ENCODE peak calls at places on chromosome 19, in seven cellular contexts. M is K562, I is H1, N is SK-N-SH, T is GM12878, L is HepG2, E is HCT116. Z is an unnamed sample.

GRCh38 chr19:29717051-29717450 is 2.0 kb upstream of the C19orf12 start:
- DNase-seq in M (no peak), I (no peak), N (no peak), T (no peak), L (no peak), E (no peak), Z (no peak)

GRCh38 chr19:6018786-6019185 is 40.8 kb upstream of the RANBP3 start:
- DNase-seq in M (peak; percentile 69), I (peak; percentile 25), N (peak; percentile 56), T (no peak), L (no peak), E (no peak), Z (no peak)

GRCh38 chr19:5585461-5586299 is 17.9 kb upstream of the TINCR start:
- DNase-seq in M (peak; percentile 84), I (no peak), N (peak; percentile 52), T (no peak), L (no peak), E (no peak), Z (no peak)

GRCh38 chr19:54137114-54137912 is at the start of gene CNOT3:
- DNase-seq in M (peak; percentile 94), I (peak; percentile 100), N (peak; percentile 96), T (peak; percentile 100), L (peak; percentile 100), E (peak; percentile 100), Z (peak; percentile 98)

GRCh38 chr19:6359517-6359916 is 1.8 kb upstream of the CLPP start:
- DNase-seq in M (no peak), I (no peak), N (no peak), T (no peak), L (no peak), E (no peak), Z (no peak)

GRCh38 chr19:5953034-5953589 is 24.8 kb downstream of the RANBP3 start:
- DNase-seq in M (no peak), I (no peak), N (no peak), T (no peak), L (no peak), E (no peak), Z (no peak)

GRCh38 chr19:33175886-33176669 is 18.1 kb upstream of the LRP3 start:
- DNase-seq in M (no peak), I (no peak), N (peak; percentile 75), T (no peak), L (peak; percentile 61), E (no peak), Z (peak; percentile 24)

GRCh38 chr19:58386166-58386575 is 898 bp upstream of the RPS5 start:
- DNase-seq in M (no peak), I (no peak), N (no peak), T (no peak), L (no peak), E (no peak), Z (no peak)

GRCh38 chr19:7492142-7493055 is 3.6 kb upstream of the PEX11G start:
- DNase-seq in M (no peak), I (no peak), N (no peak), T (no peak), L (no peak), E (no peak), Z (no peak)

GRCh38 chr19:56015756-56016155 is 29.2 kb downstream of the NLRP5 start:
- DNase-seq in M (peak; percentile 27), I (no peak), N (no peak), T (no peak), L (peak; percentile 16), E (no peak), Z (peak; percentile 64)

GRCh38 chr19:33194527-33194883 is 375 bp downstream of the LRP3 start:
- DNase-seq in M (no peak), I (no peak), N (no peak), T (no peak), L (no peak), E (no peak), Z (no peak)

GRCh38 chr19:16106121-16106520 is 5.6 kb upstream of the RAB8A start:
- DNase-seq in M (no peak), I (no peak), N (no peak), T (no peak), L (no peak), E (no peak), Z (no peak)

GRCh38 chr19:41376241-41376997 is at the start of gene TMEM91:
- DNase-seq in M (peak; percentile 37), I (no peak), N (peak; percentile 75), T (no peak), L (no peak), E (no peak), Z (peak; percentile 61)

GRCh38 chr19:33197591-33198000 is 3.5 kb downstream of the LRP3 start:
- DNase-seq in M (no peak), I (no peak), N (peak; percentile 6), T (no peak), L (peak; percentile 64), E (no peak), Z (no peak)

GRCh38 chr19:16394681-16395375 is 70.2 kb downstream of the KLF2 start:
- DNase-seq in M (no peak), I (no peak), N (no peak), T (no peak), L (no peak), E (no peak), Z (no peak)

GRCh38 chr19:16062789-16063188 is 13.5 kb upstream of the TPM4 start:
- DNase-seq in M (peak; percentile 75), I (no peak), N (peak; percentile 73), T (no peak), L (no peak), E (no peak), Z (peak; percentile 54)

GRCh38 chr19:14366529-14366928 is 14.7 kb upstream of the ADGRE5 start:
- DNase-seq in M (peak; percentile 84), I (peak; percentile 46), N (peak; percentile 51), T (peak; percentile 98), L (peak; percentile 69), E (peak; percentile 92), Z (peak; percentile 96)

GRCh38 chr19:35642798-35643254 is 1.3 kb downstream of the ETV2 start:
- DNase-seq in M (no peak), I (no peak), N (no peak), T (no peak), L (no peak), E (no peak), Z (no peak)

GRCh38 chr19:35644206-35644986 is 2.9 kb downstream of the ETV2 start:
- DNase-seq in M (peak; percentile 91), I (peak; percentile 88), N (peak; percentile 93), T (peak; percentile 74), L (peak; percentile 90), E (peak; percentile 93), Z (peak; percentile 96)

GRCh38 chr19:35642312-35642711 is 767 bp downstream of the ETV2 start:
- DNase-seq in M (no peak), I (no peak), N (no peak), T (no peak), L (no peak), E (no peak), Z (no peak)

GRCh38 chr19:35644987-35645679 is 3.0 kb upstream of the COX6B1 start:
- DNase-seq in M (peak; percentile 84), I (peak; percentile 61), N (peak; percentile 75), T (no peak), L (peak; percentile 53), E (peak; percentile 56), Z (peak; percentile 46)

GRCh38 chr19:35643255-35644205 is 2.0 kb downstream of the ETV2 start:
- DNase-seq in M (peak; percentile 81), I (no peak), N (peak; percentile 96), T (peak; percentile 59), L (peak; percentile 77), E (peak; percentile 75), Z (peak; percentile 81)
- TF ChIP-seq JUND in M (peak; percentile 99), I (peak; percentile 97), N (no peak), T (peak; percentile 99), L (peak; percentile 43), E (no peak), Z (no peak)

GRCh38 chr19:48938256-48938655 is 4.8 kb downstream of the DHDH start:
- DNase-seq in M (no peak), I (no peak), N (no peak), T (no peak), L (no peak), E (no peak), Z (no peak)

GRCh38 chr19:48935864-48936263 is 2.4 kb downstream of the DHDH start:
- DNase-seq in M (peak; percentile 48), I (no peak), N (no peak), T (no peak), L (no peak), E (no peak), Z (no peak)

GRCh38 chr19:48933382-48933932 is at the start of gene DHDH:
- DNase-seq in M (peak; percentile 96), I (peak; percentile 92), N (peak; percentile 87), T (peak; percentile 26), L (peak; percentile 74), E (peak; percentile 92), Z (peak; percentile 69)

GRCh38 chr19:48934837-48935236 is 1.3 kb downstream of the DHDH start:
- DNase-seq in M (no peak), I (no peak), N (no peak), T (no peak), L (peak; percentile 29), E (no peak), Z (no peak)
- TF ChIP-seq JUND in M (no peak), I (no peak), N (no peak), T (no peak), L (no peak), E (no peak), Z (no peak)

GRCh38 chr19:1855040-1855827 is 7.0 kb upstream of the REXO1 start:
- DNase-seq in M (peak; percentile 87), I (peak; percentile 71), N (peak; percentile 99), T (peak; percentile 59), L (no peak), E (peak; percentile 64), Z (peak; percentile 92)

GRCh38 chr19:1853295-1854031 is 5.2 kb upstream of the REXO1 start:
- DNase-seq in M (peak; percentile 61), I (no peak), N (peak; percentile 85), T (peak; percentile 43), L (peak; percentile 76), E (peak; percentile 68), Z (peak; percentile 82)

GRCh38 chr19:1855828-1856255 is 7.5 kb downstream of the KLF16 start:
- DNase-seq in M (no peak), I (no peak), N (no peak), T (no peak), L (no peak), E (no peak), Z (no peak)

GRCh38 chr19:1854032-1854541 is 5.8 kb upstream of the REXO1 start:
- DNase-seq in M (no peak), I (no peak), N (no peak), T (no peak), L (no peak), E (no peak), Z (no peak)

DNA sequence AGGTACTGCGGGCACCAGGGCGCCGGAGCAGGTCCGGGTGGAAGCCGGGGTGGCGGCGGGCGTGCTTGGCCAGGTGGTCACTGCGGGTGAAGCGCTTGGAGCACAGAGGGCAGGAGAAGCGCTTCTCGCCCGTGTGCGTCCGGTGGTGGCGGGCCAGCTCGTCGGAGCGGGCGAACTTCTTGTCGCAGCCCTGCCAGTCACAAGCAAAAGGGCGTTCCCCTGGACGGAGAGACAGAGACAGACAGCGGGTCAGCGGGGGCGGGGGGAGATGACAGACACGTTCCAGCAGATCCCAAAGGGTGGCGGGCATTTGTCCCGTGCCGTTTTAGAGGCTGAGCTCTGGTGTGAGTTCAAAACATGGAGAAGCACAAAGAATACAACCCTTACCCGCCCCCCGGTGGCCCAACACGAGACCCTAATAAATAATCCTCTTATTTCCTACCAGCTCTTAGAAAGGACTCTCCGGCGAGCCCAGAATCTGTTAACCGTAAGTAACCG is 6.3 kb upstream of the REXO1 start:
- DNase-seq in M (no peak), I (no peak), N (no peak), T (no peak), L (no peak), E (no peak), Z (peak; percentile 81)
- TF ChIP-seq JUND in M (peak; percentile 45), I (no peak), N (no peak), T (no peak), L (no peak), E (no peak), Z (no peak)

GRCh38 chr19:19488041-19488874 is 27.1 kb downstream of the TSSK6 start:
- DNase-seq in M (peak; percentile 63), I (no peak), N (peak; percentile 67), T (no peak), L (no peak), E (no peak), Z (no peak)
- TF ChIP-seq JUND in M (peak; percentile 51), I (no peak), N (no peak), T (no peak), L (no peak), E (no peak), Z (no peak)